ENCODE peak calls at places on chromosomes 11 and 22, in five cellular contexts. V is kidney, E is thoracic aorta, I is aorta, Z is heart left ventricle. A is an unnamed sample. For H3K36me3, the result is how much of the 10 kb centered on the place peaks cover.

GRCh38 chr22:25702046-25702445 is 39.9 kb upstream of the MYO18B start:
- DNase-seq in V (no peak), E (no peak), I (no peak), Z (no peak), A (no peak)

GRCh38 chr11:118961591-118961990 is 5.5 kb downstream of the UPK2 start:
- DNase-seq in V (no peak), E (no peak), I (no peak), Z (no peak), A (no peak)

GRCh38 chr11:77672276-77672675 is 34.7 kb upstream of the CLNS1A start:
- DNase-seq in V (no peak), E (no peak), I (no peak), Z (peak), A (no peak)

GRCh38 chr22:22037229-22037628 is 54.6 kb upstream of the TOP3B start:
- DNase-seq in V (no peak), E (no peak), I (no peak), Z (no peak), A (no peak)

GRCh38 chr11:32297629-32298028 is 137.7 kb downstream of the WT1 start:
- DNase-seq in V (no peak), E (no peak), I (no peak), Z (no peak), A (no peak)

GRCh38 chr11:40099391-40100169 is 1359.9 kb downstream of the LRRC4C start:
- DNase-seq in V (no peak), E (no peak), I (no peak), Z (no peak), A (no peak)

GRCh38 chr11:83583953-83584352 is 297.8 kb upstream of the CCDC90B start:
- DNase-seq in V (no peak), E (no peak), I (no peak), Z (no peak), A (no peak)

GRCh38 chr11:61922539-61922938 is 5.2 kb upstream of the RAB3IL1 start:
- DNase-seq in V (no peak), E (no peak), I (peak), Z (peak), A (peak)

GRCh38 chr11:112267188-112267591 is 6.5 kb upstream of the PLET1 start:
- DNase-seq in V (no peak), E (no peak), I (no peak), Z (no peak), A (no peak)

GRCh38 chr11:61728940-61729219 is 23.6 kb upstream of the MYRF start:
- DNase-seq in V (peak), E (no peak), I (no peak), Z (no peak), A (no peak)

GRCh38 chr11:79165908-79166307 is 274.9 kb downstream of the TENM4 start:
- DNase-seq in V (no peak), E (no peak), I (no peak), Z (no peak), A (no peak)

GRCh38 chr22:41998361-41999261 is at the start of gene WBP2NL:
- DNase-seq in V (peak), E (peak), I (peak), Z (peak), A (peak)

GRCh38 chr11:44229664-44230063 is 80.3 kb downstream of the ALX4 start:
- DNase-seq in V (no peak), E (no peak), I (no peak), Z (no peak), A (no peak)

GRCh38 chr11:13229675-13230359 is 47.8 kb upstream of the BMAL1 start:
- DNase-seq in V (no peak), E (no peak), I (no peak), Z (no peak), A (no peak)

GRCh38 chr22:47663615-47664605 is 901.5 kb downstream of the TBC1D22A start:
- DNase-seq in V (no peak), E (no peak), I (no peak), Z (no peak), A (no peak)

GRCh38 chr11:31779268-31779879 is 31.7 kb downstream of the PAX6 start:
- DNase-seq in V (no peak), E (no peak), I (no peak), Z (no peak), A (no peak)

GRCh38 chr11:71525938-71526495 is 1.1 kb upstream of the KRTAP5-7 start:
- DNase-seq in V (no peak), E (no peak), I (no peak), Z (no peak), A (no peak)

GRCh38 chr22:33867118-33867863 is 53.0 kb downstream of the LARGE1 start:
- DNase-seq in V (no peak), E (no peak), I (no peak), Z (no peak), A (no peak)

GRCh38 chr11:99015634-99016454 is 4.9 kb upstream of the CNTN5 start:
- DNase-seq in V (no peak), E (no peak), I (no peak), Z (no peak), A (no peak)

GRCh38 chr11:64713031-64713780 is 9.8 kb downstream of the NRXN2 start:
- DNase-seq in V (peak), E (no peak), I (no peak), Z (no peak), A (peak)

GRCh38 chr11:132312616-132313210 is 942.3 kb downstream of the NTM start:
- DNase-seq in V (no peak), E (no peak), I (no peak), Z (no peak), A (no peak)

GRCh38 chr11:1949302-1949701 is 2.2 kb downstream of the MRPL23 start:
- DNase-seq in V (no peak), E (no peak), I (peak), Z (no peak), A (peak)

GRCh38 chr11:117907276-117908110 is 21.7 kb downstream of the TMPRSS13 start:
- DNase-seq in V (peak), E (peak), I (peak), Z (peak), A (peak)

GRCh38 chr22:29479417-29480261 is at the start of gene NEFH:
- DNase-seq in V (no peak), E (no peak), I (no peak), Z (no peak), A (no peak)

GRCh38 chr11:11534981-11535380 is 86.8 kb downstream of the GALNT18 start:
- DNase-seq in V (no peak), E (no peak), I (peak), Z (no peak), A (no peak)

GRCh38 chr22:16922076-16922475 is 85.9 kb downstream of the GAB4 start:
- DNase-seq in V (no peak), E (no peak), I (no peak), Z (no peak), A (no peak)

GRCh38 chr11:112294688-112295340 is 34.2 kb upstream of the PLET1 start:
- DNase-seq in V (no peak), E (no peak), I (no peak), Z (no peak), A (no peak)

GRCh38 chr22:50630376-50630775 is 2.4 kb upstream of the ARSA start:
- DNase-seq in V (no peak), E (no peak), I (no peak), Z (no peak), A (no peak)

GRCh38 chr11:729492-730074 is 17.7 kb upstream of the TALDO1 start:
- DNase-seq in V (peak), E (no peak), I (no peak), Z (no peak), A (peak)

GRCh38 chr11:69889400-69890372 is 70.5 kb upstream of the FGF3 start:
- DNase-seq in V (peak), E (no peak), I (peak), Z (no peak), A (no peak)

GRCh38 chr11:10488121-10488580 is 33.1 kb downstream of the AMPD3 start:
- DNase-seq in V (no peak), E (no peak), I (no peak), Z (no peak), A (no peak)

GRCh38 chr22:40310081-40310770 is 36.1 kb upstream of the ADSL start:
- DNase-seq in V (no peak), E (no peak), I (no peak), Z (no peak), A (no peak)
- H3K36me3 ChIP-seq in V (half or more), E (under half), I (under half), Z (half or more), A (half or more)

DNA sequence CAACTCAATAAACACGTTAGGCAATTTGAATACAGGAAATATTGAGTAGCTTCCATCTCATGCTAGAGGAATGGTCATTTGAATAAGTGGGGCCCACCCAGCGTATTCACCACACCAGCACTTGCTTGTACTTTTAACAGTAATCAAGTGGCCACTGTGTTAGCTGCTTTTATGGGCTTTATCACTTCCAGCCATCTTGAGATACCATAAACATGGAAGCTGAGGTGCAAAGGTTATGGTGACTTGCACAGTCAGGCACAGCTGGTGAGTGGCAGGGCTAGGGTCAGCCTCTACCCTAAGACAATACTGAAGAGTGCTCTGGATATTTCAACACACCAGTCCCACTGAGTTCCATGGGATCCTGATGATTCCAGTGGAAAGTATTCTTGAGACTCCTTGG is 6.7 kb downstream of the JOSD1 start:
- DNase-seq in V (no peak), E (no peak), I (no peak), Z (no peak), A (no peak)
- H3K36me3 ChIP-seq in V (under half), E (under half), I (under half), Z (half or more), A (under half)

DNA sequence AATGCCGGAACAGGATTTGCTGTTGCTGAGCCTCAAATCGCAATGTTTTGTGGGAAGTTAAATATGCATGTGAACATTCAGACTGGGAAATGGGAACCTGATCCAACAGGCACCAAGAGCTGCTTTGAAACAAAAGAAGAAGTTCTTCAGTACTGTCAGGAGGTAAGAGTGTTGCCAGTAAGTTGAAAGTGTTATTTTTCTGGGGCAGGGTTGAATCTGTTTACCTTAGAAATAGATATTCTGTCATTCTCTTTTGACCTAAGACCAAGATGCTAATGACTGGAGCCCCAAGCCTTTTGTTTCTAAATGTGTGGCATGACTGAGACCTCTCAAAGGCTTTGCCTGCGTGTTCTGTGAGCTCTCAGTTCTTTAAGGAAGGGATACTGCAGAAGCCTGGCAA is 39.7 kb downstream of the APLP2 start:
- DNase-seq in V (no peak), E (no peak), I (no peak), Z (no peak), A (no peak)
- H3K36me3 ChIP-seq in V (under half), E (under half), I (under half), Z (under half), A (under half)

GRCh38 chr22:23282986-23283385 is 102.7 kb downstream of the BCR start:
- DNase-seq in V (no peak), E (no peak), I (no peak), Z (no peak), A (no peak)
- H3K36me3 ChIP-seq in V (under half), E (under half), I (under half), Z (under half), A (half or more)

DNA sequence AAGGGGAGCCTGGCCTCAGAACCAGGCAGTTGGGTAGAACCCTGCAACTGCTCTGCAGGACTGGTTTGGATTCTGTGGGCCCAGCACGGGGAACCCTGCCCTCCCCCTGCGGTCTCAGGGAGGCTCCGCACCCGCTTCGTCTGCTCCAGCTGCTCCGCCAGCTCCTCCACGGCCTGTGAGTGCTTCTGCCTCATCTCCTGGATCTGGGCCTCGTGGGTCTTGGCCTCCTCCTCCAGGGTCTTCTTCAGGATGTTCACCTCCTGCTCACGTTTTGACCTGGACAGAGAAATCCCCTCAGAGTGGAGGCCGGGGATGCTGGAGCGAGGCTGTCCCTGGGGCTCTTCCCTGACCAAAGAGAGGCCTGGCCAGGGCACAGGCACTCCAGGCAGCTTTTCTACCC is 41.9 kb downstream of the APOL1 start:
- DNase-seq in V (peak), E (no peak), I (peak), Z (no peak), A (peak)
- H3K36me3 ChIP-seq in V (half or more), E (half or more), I (under half), Z (half or more), A (half or more)

GRCh38 chr22:24086310-24086709 is 75.2 kb downstream of the CABIN1 start:
- DNase-seq in V (peak), E (no peak), I (peak), Z (no peak), A (peak)

GRCh38 chr22:24087071-24087795 is 76.1 kb downstream of the CABIN1 start:
- DNase-seq in V (peak), E (no peak), I (no peak), Z (no peak), A (no peak)

GRCh38 chr22:24077416-24077815 is 66.3 kb downstream of the CABIN1 start:
- DNase-seq in V (no peak), E (no peak), I (no peak), Z (peak), A (no peak)

GRCh38 chr22:24088796-24089195 is 77.7 kb downstream of the CABIN1 start:
- DNase-seq in V (peak), E (no peak), I (peak), Z (no peak), A (no peak)

GRCh38 chr22:24083361-24083760 is 72.3 kb downstream of the CABIN1 start:
- DNase-seq in V (no peak), E (no peak), I (no peak), Z (no peak), A (no peak)
- H3K36me3 ChIP-seq in V (half or more), E (under half), I (under half), Z (half or more), A (half or more)

GRCh38 chr22:32493551-32493950 is 18.9 kb downstream of the FBXO7 start:
- DNase-seq in V (no peak), E (no peak), I (no peak), Z (no peak), A (no peak)
- H3K36me3 ChIP-seq in V (half or more), E (under half), I (under half), Z (half or more), A (half or more)

GRCh38 chr22:46328797-46329196 is 6.7 kb upstream of the TRMU start:
- DNase-seq in V (peak), E (no peak), I (peak), Z (no peak), A (peak)
- H3K36me3 ChIP-seq in V (under half), E (under half), I (under half), Z (under half), A (under half)

DNA sequence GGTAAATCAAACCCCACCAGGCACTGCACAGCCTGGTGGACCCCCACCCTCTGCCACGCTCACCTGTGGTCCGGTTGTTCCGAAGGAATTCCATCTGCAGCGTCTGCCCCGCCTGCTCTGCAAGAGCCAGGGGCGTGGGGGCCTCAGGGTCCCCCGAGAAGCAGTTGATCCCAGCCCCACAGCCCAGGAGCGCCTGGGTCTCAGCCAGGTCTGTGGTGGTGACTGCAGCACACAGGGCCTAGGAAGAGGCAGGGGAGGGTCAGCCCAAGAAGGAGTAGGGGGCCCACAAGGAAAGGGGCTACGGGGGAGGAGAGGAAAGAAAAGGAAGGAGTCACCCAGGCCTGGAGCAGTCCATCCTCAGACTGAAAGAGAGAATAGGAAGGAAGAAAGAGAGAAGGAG is 28.6 kb upstream of the PDE2A start:
- DNase-seq in V (peak), E (no peak), I (no peak), Z (no peak), A (no peak)
- H3K36me3 ChIP-seq in V (half or more), E (half or more), I (under half), Z (half or more), A (half or more)

GRCh38 chr11:68565768-68566167 is 105.2 kb downstream of the PPP6R3 start:
- DNase-seq in V (no peak), E (no peak), I (no peak), Z (no peak), A (no peak)

GRCh38 chr11:68563454-68563853 is 102.9 kb downstream of the PPP6R3 start:
- DNase-seq in V (no peak), E (no peak), I (no peak), Z (no peak), A (no peak)

GRCh38 chr11:68564261-68564660 is 103.7 kb downstream of the PPP6R3 start:
- DNase-seq in V (no peak), E (no peak), I (no peak), Z (no peak), A (no peak)

GRCh38 chr11:68569357-68569756 is 108.8 kb downstream of the PPP6R3 start:
- DNase-seq in V (no peak), E (no peak), I (no peak), Z (no peak), A (no peak)

DNA sequence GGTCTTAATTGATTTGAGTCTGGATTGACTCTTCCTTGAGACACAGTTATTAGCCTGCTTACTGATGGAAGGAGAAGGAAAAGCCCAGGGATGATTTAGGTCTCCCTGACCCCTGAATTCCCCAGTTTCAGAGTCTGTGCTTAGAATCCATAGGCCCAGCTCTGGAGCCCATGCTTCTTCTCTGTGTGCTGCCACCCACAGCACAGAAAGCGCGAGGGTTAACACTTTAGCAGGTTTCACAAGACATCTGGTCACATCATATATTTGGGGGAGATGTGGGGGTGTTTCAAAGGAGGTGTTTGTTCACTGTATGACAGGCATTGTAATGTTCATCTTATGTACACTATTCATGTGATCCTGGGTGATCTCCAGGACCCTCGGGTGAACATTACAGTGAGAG is 107.0 kb downstream of the PPP6R3 start:
- DNase-seq in V (no peak), E (no peak), I (no peak), Z (no peak), A (no peak)
- H3K36me3 ChIP-seq in V (under half), E (under half), I (under half), Z (half or more), A (half or more)

A was measured in lower lobe of right lung.